ENCODE peak calls at places on chromosomes 4 and X, in nine cellular contexts. K is brain pericyte; N is M059J; E is activated T-helper 1 cell treated with anti-CD3 and anti-CD28 coated beads, Interleukin-12 subunit alpha, Interleukin-12 subunit beta, Interleukin-2, Interleukin-4 antibody, amounts not matched to agents 30 ng/mL and 10 ng/mL and 1 ng/mL, durations not matched to agents 14 hours and 24 hours and 36 hours; S is GM20000; Z is skeletal muscle cell; C is activated CD8-positive, alpha-beta memory T cell treated with anti-CD3 and anti-CD28 coated beads for 48 hours; D is KG1; R is AG08396. M is an unnamed sample.

GRCh38 chr4:86306816-86307215 is 53.0 kb downstream of the MAPK10 start:
- DNase-seq in D (no peak), C (no peak), R (no peak), S (no peak), N (peak; percentile 76), Z (peak; percentile 57), E (no peak), K (no peak), M (no peak)

GRCh38 chrX:46759645-46759974 is 692 bp upstream of the SLC9A7 start:
- DNase-seq in R (no peak), N (peak; percentile 71), K (no peak), C (no peak), Z (no peak), S (no peak), E (no peak), D (no peak), M (no peak)

GRCh38 chr4:75675004-75675531 is 1.9 kb upstream of the G3BP2 start:
- DNase-seq in D (no peak), Z (no peak), E (no peak), R (no peak), K (no peak), S (no peak), N (no peak), C (no peak), M (no peak)

GRCh38 chrX:118780915-118781314 is 42.7 kb upstream of the ZCCHC12 start:
- DNase-seq in R (no peak), C (no peak), K (no peak), Z (no peak), D (no peak), N (peak; percentile 39), E (no peak), S (no peak), M (no peak)

GRCh38 chrX:112043997-112044396 is 38.6 kb downstream of the TRPC5 start:
- DNase-seq in K (no peak), D (peak; percentile 2), E (no peak), Z (no peak), C (no peak), N (peak; percentile 7), S (no peak), R (no peak), M (no peak)

GRCh38 chr4:144171697-144172096 is 31.2 kb upstream of the GYPA start:
- DNase-seq in D (no peak), R (no peak), S (no peak), C (no peak), K (no peak), N (no peak), Z (no peak), E (no peak), M (no peak)

GRCh38 chr4:176444741-176445140 is 125.0 kb downstream of the SPCS3 start:
- DNase-seq in K (no peak), Z (peak; percentile 53), E (no peak), R (no peak), S (no peak), D (no peak), C (no peak), N (peak; percentile 68), M (no peak)

GRCh38 chr4:53514509-53514908 is 76.8 kb downstream of the LNX1 start:
- DNase-seq in N (no peak), R (no peak), Z (no peak), S (no peak), K (no peak), D (no peak), E (no peak), C (no peak), M (no peak)

GRCh38 chrX:132795211-132795610 is 163.2 kb downstream of the HS6ST2 start:
- DNase-seq in D (no peak), R (no peak), K (no peak), E (no peak), C (no peak), S (no peak), Z (no peak), N (no peak), M (no peak)

GRCh38 chrX:70525733-70526132 is 81.1 kb downstream of the DLG3 start:
- DNase-seq in K (no peak), D (no peak), C (no peak), Z (no peak), E (no peak), R (no peak), S (no peak), N (no peak), M (no peak)

GRCh38 chr4:101846550-101846949 is 56.0 kb downstream of the BANK1 start:
- DNase-seq in E (no peak), N (no peak), C (no peak), R (no peak), D (no peak), S (no peak), Z (no peak), K (no peak), M (no peak)

GRCh38 chr4:95779447-95779846 is 60.4 kb upstream of the PDHA2 start:
- DNase-seq in D (no peak), E (no peak), K (no peak), Z (no peak), S (no peak), C (no peak), R (no peak), N (no peak), M (no peak)

GRCh38 chr4:138062929-138063328 is 179.2 kb downstream of the SLC7A11 start:
- DNase-seq in C (no peak), R (peak; percentile 67), E (no peak), D (no peak), N (peak; percentile 56), S (no peak), Z (no peak), K (no peak), M (no peak)

GRCh38 chr4:183350317-183351071 is 28.3 kb upstream of the CLDN24 start:
- DNase-seq in Z (no peak), N (no peak), E (no peak), D (no peak), S (no peak), R (no peak), C (no peak), K (no peak), M (no peak)

GRCh38 chr4:75512336-75513211 is 1.6 kb downstream of the RCHY1 start:
- DNase-seq in D (peak; percentile 54), N (peak; percentile 64), Z (no peak), S (peak; percentile 13), K (no peak), R (peak; percentile 18), C (no peak), E (no peak), M (no peak)

GRCh38 chr4:66376396-66376795 is 706.1 kb upstream of the EPHA5 start:
- DNase-seq in Z (no peak), D (no peak), C (no peak), N (no peak), S (no peak), K (no peak), E (no peak), R (no peak), M (no peak)

GRCh38 chrX:109732319-109732779 is 708 bp downstream of the ACSL4 start:
- DNase-seq in N (peak; percentile 69), C (no peak), Z (peak; percentile 19), K (no peak), D (no peak), R (peak; percentile 17), E (peak; percentile 3), S (no peak), M (no peak)

GRCh38 chrX:8743126-8743732 is 11.3 kb upstream of the ANOS1 start:
- DNase-seq in E (peak; percentile 9), N (peak; percentile 39), C (no peak), K (no peak), D (peak; percentile 4), S (peak; percentile 22), Z (no peak), R (peak; percentile 52), M (no peak)

GRCh38 chr4:185513489-185514181 is 21.7 kb downstream of the PDLIM3 start:
- DNase-seq in S (no peak), R (no peak), C (no peak), K (no peak), E (no peak), D (no peak), Z (peak; percentile 37), N (peak; percentile 7), M (no peak)

GRCh38 chr4:48141048-48141447 is 7.0 kb upstream of the TXK start:
- DNase-seq in Z (no peak), C (no peak), E (no peak), R (peak; percentile 17), S (peak; percentile 25), N (peak; percentile 54), K (no peak), D (peak; percentile 40), M (peak; percentile 1)

GRCh38 chrX:153226344-153227190 is 47.5 kb downstream of the MAGEA1 start:
- DNase-seq in N (peak; percentile 43), R (peak; percentile 16), Z (peak; percentile 43), C (no peak), S (no peak), K (no peak), E (no peak), D (no peak), M (no peak)

M was measured in SHP77 treated with DMSO at 0.1 percent for 48 hours.